ENCODE peak calls at places on chromosomes 4 and X, in ten cellular contexts. One of them, this sample, is unnamed.

GRCh38 chrX:128619490-128619889 is 567.3 kb upstream of the ACTRT1 start:
- DNase-seq in stimulated activated naive B cell treated with anti-CD40 and anti-IgM and Interleukin-4, amounts not matched to agents 10 μg/mL and 1 μg/mL and 100 μg/mL, for 72 hours: no peak
- DNase-seq in endothelial cell: no peak
- DNase-seq in COR-L47: no peak
- DNase-seq in body of pancreas: no peak
- DNase-seq in CD8-positive, alpha-beta T cell: no peak
- DNase-seq in nephron progenitor cell: no peak
- DNase-seq in tibial nerve: no peak
- DNase-seq in NCI-H2081: no peak
- DNase-seq in lung microvascular endothelial cell: no peak
- DNase-seq in this sample: no peak

GRCh38 chr4:99763635-99764101 is 53.0 kb upstream of the DAPP1 start:
- DNase-seq in stimulated activated naive B cell treated with anti-CD40 and anti-IgM and Interleukin-4, amounts not matched to agents 10 μg/mL and 1 μg/mL and 100 μg/mL, for 72 hours: no peak
- DNase-seq in endothelial cell: no peak
- DNase-seq in COR-L47: no peak
- DNase-seq in body of pancreas: peak
- DNase-seq in CD8-positive, alpha-beta T cell: no peak
- DNase-seq in nephron progenitor cell: no peak
- DNase-seq in tibial nerve: no peak
- DNase-seq in NCI-H2081: no peak
- DNase-seq in lung microvascular endothelial cell: peak
- DNase-seq in this sample: no peak

GRCh38 chrX:20829665-20830481 is 544.3 kb upstream of the CNKSR2 start:
- DNase-seq in stimulated activated naive B cell treated with anti-CD40 and anti-IgM and Interleukin-4, amounts not matched to agents 10 μg/mL and 1 μg/mL and 100 μg/mL, for 72 hours: no peak
- DNase-seq in endothelial cell: no peak
- DNase-seq in COR-L47: peak
- DNase-seq in body of pancreas: no peak
- DNase-seq in CD8-positive, alpha-beta T cell: no peak
- DNase-seq in nephron progenitor cell: no peak
- DNase-seq in tibial nerve: no peak
- DNase-seq in NCI-H2081: peak
- DNase-seq in lung microvascular endothelial cell: no peak
- DNase-seq in this sample: no peak

GRCh38 chr4:1325176-1325480 is 21.9 kb upstream of the UVSSA start:
- DNase-seq in stimulated activated naive B cell treated with anti-CD40 and anti-IgM and Interleukin-4, amounts not matched to agents 10 μg/mL and 1 μg/mL and 100 μg/mL, for 72 hours: no peak
- DNase-seq in endothelial cell: no peak
- DNase-seq in COR-L47: no peak
- DNase-seq in body of pancreas: no peak
- DNase-seq in CD8-positive, alpha-beta T cell: no peak
- DNase-seq in nephron progenitor cell: no peak
- DNase-seq in tibial nerve: no peak
- DNase-seq in NCI-H2081: no peak
- DNase-seq in lung microvascular endothelial cell: no peak
- DNase-seq in this sample: no peak

GRCh38 chrX:48522291-48522690 is 683 bp downstream of the EBP start:
- DNase-seq in stimulated activated naive B cell treated with anti-CD40 and anti-IgM and Interleukin-4, amounts not matched to agents 10 μg/mL and 1 μg/mL and 100 μg/mL, for 72 hours: no peak
- DNase-seq in endothelial cell: no peak
- DNase-seq in COR-L47: no peak
- DNase-seq in body of pancreas: peak
- DNase-seq in CD8-positive, alpha-beta T cell: no peak
- DNase-seq in nephron progenitor cell: no peak
- DNase-seq in tibial nerve: no peak
- DNase-seq in NCI-H2081: no peak
- DNase-seq in lung microvascular endothelial cell: no peak
- DNase-seq in this sample: no peak

GRCh38 chr4:7323872-7324650 is 110.7 kb downstream of the PSAPL1 start:
- DNase-seq in stimulated activated naive B cell treated with anti-CD40 and anti-IgM and Interleukin-4, amounts not matched to agents 10 μg/mL and 1 μg/mL and 100 μg/mL, for 72 hours: no peak
- DNase-seq in endothelial cell: no peak
- DNase-seq in COR-L47: peak
- DNase-seq in body of pancreas: no peak
- DNase-seq in CD8-positive, alpha-beta T cell: no peak
- DNase-seq in nephron progenitor cell: no peak
- DNase-seq in tibial nerve: no peak
- DNase-seq in NCI-H2081: peak
- DNase-seq in lung microvascular endothelial cell: no peak
- DNase-seq in this sample: no peak

GRCh38 chrX:70174754-70175153 is 2.5 kb upstream of the DGAT2L6 start:
- DNase-seq in stimulated activated naive B cell treated with anti-CD40 and anti-IgM and Interleukin-4, amounts not matched to agents 10 μg/mL and 1 μg/mL and 100 μg/mL, for 72 hours: no peak
- DNase-seq in endothelial cell: no peak
- DNase-seq in COR-L47: peak
- DNase-seq in body of pancreas: no peak
- DNase-seq in CD8-positive, alpha-beta T cell: no peak
- DNase-seq in nephron progenitor cell: no peak
- DNase-seq in tibial nerve: no peak
- DNase-seq in NCI-H2081: no peak
- DNase-seq in lung microvascular endothelial cell: no peak
- DNase-seq in this sample: no peak

GRCh38 chr4:20464381-20464780 is 212.7 kb downstream of the SLIT2 start:
- DNase-seq in stimulated activated naive B cell treated with anti-CD40 and anti-IgM and Interleukin-4, amounts not matched to agents 10 μg/mL and 1 μg/mL and 100 μg/mL, for 72 hours: no peak
- DNase-seq in endothelial cell: no peak
- DNase-seq in COR-L47: no peak
- DNase-seq in body of pancreas: no peak
- DNase-seq in CD8-positive, alpha-beta T cell: no peak
- DNase-seq in nephron progenitor cell: no peak
- DNase-seq in tibial nerve: no peak
- DNase-seq in NCI-H2081: no peak
- DNase-seq in lung microvascular endothelial cell: no peak
- DNase-seq in this sample: no peak

GRCh38 chr4:181952478-181952877 is 290.7 kb upstream of the TENM3 start:
- DNase-seq in stimulated activated naive B cell treated with anti-CD40 and anti-IgM and Interleukin-4, amounts not matched to agents 10 μg/mL and 1 μg/mL and 100 μg/mL, for 72 hours: no peak
- DNase-seq in endothelial cell: no peak
- DNase-seq in COR-L47: no peak
- DNase-seq in body of pancreas: peak
- DNase-seq in CD8-positive, alpha-beta T cell: no peak
- DNase-seq in nephron progenitor cell: no peak
- DNase-seq in tibial nerve: no peak
- DNase-seq in NCI-H2081: no peak
- DNase-seq in lung microvascular endothelial cell: no peak
- DNase-seq in this sample: no peak

GRCh38 chr4:15375707-15376106 is 52.1 kb upstream of the C1QTNF7 start:
- DNase-seq in stimulated activated naive B cell treated with anti-CD40 and anti-IgM and Interleukin-4, amounts not matched to agents 10 μg/mL and 1 μg/mL and 100 μg/mL, for 72 hours: no peak
- DNase-seq in endothelial cell: no peak
- DNase-seq in COR-L47: no peak
- DNase-seq in body of pancreas: no peak
- DNase-seq in CD8-positive, alpha-beta T cell: no peak
- DNase-seq in nephron progenitor cell: no peak
- DNase-seq in tibial nerve: no peak
- DNase-seq in NCI-H2081: no peak
- DNase-seq in lung microvascular endothelial cell: no peak
- DNase-seq in this sample: peak

GRCh38 chrX:115178473-115178872 is 10.7 kb upstream of the RBMXL3 start:
- DNase-seq in stimulated activated naive B cell treated with anti-CD40 and anti-IgM and Interleukin-4, amounts not matched to agents 10 μg/mL and 1 μg/mL and 100 μg/mL, for 72 hours: no peak
- DNase-seq in endothelial cell: no peak
- DNase-seq in COR-L47: no peak
- DNase-seq in body of pancreas: no peak
- DNase-seq in CD8-positive, alpha-beta T cell: no peak
- DNase-seq in nephron progenitor cell: no peak
- DNase-seq in tibial nerve: no peak
- DNase-seq in NCI-H2081: no peak
- DNase-seq in lung microvascular endothelial cell: no peak
- DNase-seq in this sample: no peak

GRCh38 chrX:104253567-104254441 is 929 bp downstream of the ESX1 start:
- DNase-seq in stimulated activated naive B cell treated with anti-CD40 and anti-IgM and Interleukin-4, amounts not matched to agents 10 μg/mL and 1 μg/mL and 100 μg/mL, for 72 hours: no peak
- DNase-seq in endothelial cell: peak
- DNase-seq in COR-L47: no peak
- DNase-seq in body of pancreas: no peak
- DNase-seq in CD8-positive, alpha-beta T cell: no peak
- DNase-seq in nephron progenitor cell: peak
- DNase-seq in tibial nerve: no peak
- DNase-seq in NCI-H2081: no peak
- DNase-seq in lung microvascular endothelial cell: peak
- DNase-seq in this sample: no peak

GRCh38 chr4:21512351-21512750 is 436.2 kb downstream of the KCNIP4 start:
- DNase-seq in stimulated activated naive B cell treated with anti-CD40 and anti-IgM and Interleukin-4, amounts not matched to agents 10 μg/mL and 1 μg/mL and 100 μg/mL, for 72 hours: no peak
- DNase-seq in endothelial cell: peak
- DNase-seq in COR-L47: peak
- DNase-seq in body of pancreas: no peak
- DNase-seq in CD8-positive, alpha-beta T cell: no peak
- DNase-seq in nephron progenitor cell: peak
- DNase-seq in tibial nerve: no peak
- DNase-seq in NCI-H2081: peak
- DNase-seq in lung microvascular endothelial cell: peak
- DNase-seq in this sample: no peak

GRCh38 chr4:155597933-155598451 is 68.7 kb upstream of the GUCY1A1 start:
- DNase-seq in stimulated activated naive B cell treated with anti-CD40 and anti-IgM and Interleukin-4, amounts not matched to agents 10 μg/mL and 1 μg/mL and 100 μg/mL, for 72 hours: no peak
- DNase-seq in endothelial cell: no peak
- DNase-seq in COR-L47: no peak
- DNase-seq in body of pancreas: no peak
- DNase-seq in CD8-positive, alpha-beta T cell: no peak
- DNase-seq in nephron progenitor cell: no peak
- DNase-seq in tibial nerve: no peak
- DNase-seq in NCI-H2081: no peak
- DNase-seq in lung microvascular endothelial cell: no peak
- DNase-seq in this sample: no peak

GRCh38 chr4:158722917-158723793 is at the start of gene PPID:
- DNase-seq in stimulated activated naive B cell treated with anti-CD40 and anti-IgM and Interleukin-4, amounts not matched to agents 10 μg/mL and 1 μg/mL and 100 μg/mL, for 72 hours: peak
- DNase-seq in endothelial cell: peak
- DNase-seq in COR-L47: peak
- DNase-seq in body of pancreas: peak
- DNase-seq in CD8-positive, alpha-beta T cell: peak
- DNase-seq in nephron progenitor cell: peak
- DNase-seq in tibial nerve: peak
- DNase-seq in NCI-H2081: peak
- DNase-seq in lung microvascular endothelial cell: peak
- DNase-seq in this sample: peak

GRCh38 chrX:107741318-107741813 is 34.2 kb downstream of the TSC22D3 start:
- DNase-seq in stimulated activated naive B cell treated with anti-CD40 and anti-IgM and Interleukin-4, amounts not matched to agents 10 μg/mL and 1 μg/mL and 100 μg/mL, for 72 hours: no peak
- DNase-seq in endothelial cell: no peak
- DNase-seq in COR-L47: no peak
- DNase-seq in body of pancreas: no peak
- DNase-seq in CD8-positive, alpha-beta T cell: no peak
- DNase-seq in nephron progenitor cell: no peak
- DNase-seq in tibial nerve: no peak
- DNase-seq in NCI-H2081: no peak
- DNase-seq in lung microvascular endothelial cell: peak
- DNase-seq in this sample: no peak

GRCh38 chrX:129613596-129613995 is 41.2 kb downstream of the APLN start:
- DNase-seq in stimulated activated naive B cell treated with anti-CD40 and anti-IgM and Interleukin-4, amounts not matched to agents 10 μg/mL and 1 μg/mL and 100 μg/mL, for 72 hours: no peak
- DNase-seq in endothelial cell: no peak
- DNase-seq in COR-L47: no peak
- DNase-seq in body of pancreas: no peak
- DNase-seq in CD8-positive, alpha-beta T cell: no peak
- DNase-seq in nephron progenitor cell: no peak
- DNase-seq in tibial nerve: no peak
- DNase-seq in NCI-H2081: no peak
- DNase-seq in lung microvascular endothelial cell: no peak
- DNase-seq in this sample: no peak

GRCh38 chr4:132956951-132957350 is 192.1 kb upstream of the PCDH10 start:
- DNase-seq in stimulated activated naive B cell treated with anti-CD40 and anti-IgM and Interleukin-4, amounts not matched to agents 10 μg/mL and 1 μg/mL and 100 μg/mL, for 72 hours: no peak
- DNase-seq in endothelial cell: no peak
- DNase-seq in COR-L47: no peak
- DNase-seq in body of pancreas: no peak
- DNase-seq in CD8-positive, alpha-beta T cell: no peak
- DNase-seq in nephron progenitor cell: no peak
- DNase-seq in tibial nerve: no peak
- DNase-seq in NCI-H2081: no peak
- DNase-seq in lung microvascular endothelial cell: no peak
- DNase-seq in this sample: no peak

GRCh38 chr4:1206299-1207156 is 34.1 kb upstream of the SPON2 start:
- DNase-seq in stimulated activated naive B cell treated with anti-CD40 and anti-IgM and Interleukin-4, amounts not matched to agents 10 μg/mL and 1 μg/mL and 100 μg/mL, for 72 hours: no peak
- DNase-seq in endothelial cell: no peak
- DNase-seq in COR-L47: no peak
- DNase-seq in body of pancreas: peak
- DNase-seq in CD8-positive, alpha-beta T cell: no peak
- DNase-seq in nephron progenitor cell: no peak
- DNase-seq in tibial nerve: peak
- DNase-seq in NCI-H2081: no peak
- DNase-seq in lung microvascular endothelial cell: no peak
- DNase-seq in this sample: no peak

GRCh38 chr4:140947507-140947906 is 185.8 kb downstream of the RNF150 start:
- DNase-seq in stimulated activated naive B cell treated with anti-CD40 and anti-IgM and Interleukin-4, amounts not matched to agents 10 μg/mL and 1 μg/mL and 100 μg/mL, for 72 hours: no peak
- DNase-seq in endothelial cell: no peak
- DNase-seq in COR-L47: no peak
- DNase-seq in body of pancreas: peak
- DNase-seq in CD8-positive, alpha-beta T cell: no peak
- DNase-seq in nephron progenitor cell: no peak
- DNase-seq in tibial nerve: no peak
- DNase-seq in NCI-H2081: no peak
- DNase-seq in lung microvascular endothelial cell: peak
- DNase-seq in this sample: no peak

GRCh38 chrX:118603981-118604380 is 108.4 kb downstream of the DOCK11 start:
- DNase-seq in stimulated activated naive B cell treated with anti-CD40 and anti-IgM and Interleukin-4, amounts not matched to agents 10 μg/mL and 1 μg/mL and 100 μg/mL, for 72 hours: peak
- DNase-seq in endothelial cell: peak
- DNase-seq in COR-L47: peak
- DNase-seq in body of pancreas: peak
- DNase-seq in CD8-positive, alpha-beta T cell: no peak
- DNase-seq in nephron progenitor cell: peak
- DNase-seq in tibial nerve: no peak
- DNase-seq in NCI-H2081: peak
- DNase-seq in lung microvascular endothelial cell: peak
- DNase-seq in this sample: peak

GRCh38 chr4:89640620-89641366 is 196.2 kb downstream of the SNCA start:
- DNase-seq in stimulated activated naive B cell treated with anti-CD40 and anti-IgM and Interleukin-4, amounts not matched to agents 10 μg/mL and 1 μg/mL and 100 μg/mL, for 72 hours: no peak
- DNase-seq in endothelial cell: peak
- DNase-seq in COR-L47: no peak
- DNase-seq in body of pancreas: peak
- DNase-seq in CD8-positive, alpha-beta T cell: no peak
- DNase-seq in nephron progenitor cell: peak
- DNase-seq in tibial nerve: no peak
- DNase-seq in NCI-H2081: no peak
- DNase-seq in lung microvascular endothelial cell: peak
- DNase-seq in this sample: no peak

GRCh38 chrX:20011608-20012007 is 20.7 kb upstream of the BCLAF3 start:
- DNase-seq in stimulated activated naive B cell treated with anti-CD40 and anti-IgM and Interleukin-4, amounts not matched to agents 10 μg/mL and 1 μg/mL and 100 μg/mL, for 72 hours: no peak
- DNase-seq in endothelial cell: no peak
- DNase-seq in COR-L47: no peak
- DNase-seq in body of pancreas: no peak
- DNase-seq in CD8-positive, alpha-beta T cell: no peak
- DNase-seq in nephron progenitor cell: no peak
- DNase-seq in tibial nerve: no peak
- DNase-seq in NCI-H2081: no peak
- DNase-seq in lung microvascular endothelial cell: no peak
- DNase-seq in this sample: no peak

GRCh38 chr4:152640058-152640921 is 39.5 kb downstream of the TMEM154 start:
- DNase-seq in stimulated activated naive B cell treated with anti-CD40 and anti-IgM and Interleukin-4, amounts not matched to agents 10 μg/mL and 1 μg/mL and 100 μg/mL, for 72 hours: no peak
- DNase-seq in endothelial cell: no peak
- DNase-seq in COR-L47: peak
- DNase-seq in body of pancreas: peak
- DNase-seq in CD8-positive, alpha-beta T cell: no peak
- DNase-seq in nephron progenitor cell: no peak
- DNase-seq in tibial nerve: no peak
- DNase-seq in NCI-H2081: peak
- DNase-seq in lung microvascular endothelial cell: peak
- DNase-seq in this sample: no peak

GRCh38 chr4:7397206-7398103 is 37.3 kb downstream of the PSAPL1 start:
- DNase-seq in stimulated activated naive B cell treated with anti-CD40 and anti-IgM and Interleukin-4, amounts not matched to agents 10 μg/mL and 1 μg/mL and 100 μg/mL, for 72 hours: no peak
- DNase-seq in endothelial cell: no peak
- DNase-seq in COR-L47: no peak
- DNase-seq in body of pancreas: no peak
- DNase-seq in CD8-positive, alpha-beta T cell: no peak
- DNase-seq in nephron progenitor cell: no peak
- DNase-seq in tibial nerve: no peak
- DNase-seq in NCI-H2081: no peak
- DNase-seq in lung microvascular endothelial cell: no peak
- DNase-seq in this sample: no peak

GRCh38 chrX:48458711-48459110 is 11.3 kb downstream of the SLC38A5 start:
- DNase-seq in stimulated activated naive B cell treated with anti-CD40 and anti-IgM and Interleukin-4, amounts not matched to agents 10 μg/mL and 1 μg/mL and 100 μg/mL, for 72 hours: no peak
- DNase-seq in endothelial cell: no peak
- DNase-seq in COR-L47: no peak
- DNase-seq in body of pancreas: peak
- DNase-seq in CD8-positive, alpha-beta T cell: no peak
- DNase-seq in nephron progenitor cell: no peak
- DNase-seq in tibial nerve: no peak
- DNase-seq in NCI-H2081: no peak
- DNase-seq in lung microvascular endothelial cell: no peak
- DNase-seq in this sample: no peak

GRCh38 chrX:74453178-74453577 is 31.9 kb downstream of the SLC16A2 start:
- DNase-seq in stimulated activated naive B cell treated with anti-CD40 and anti-IgM and Interleukin-4, amounts not matched to agents 10 μg/mL and 1 μg/mL and 100 μg/mL, for 72 hours: no peak
- DNase-seq in endothelial cell: no peak
- DNase-seq in COR-L47: no peak
- DNase-seq in body of pancreas: no peak
- DNase-seq in CD8-positive, alpha-beta T cell: no peak
- DNase-seq in nephron progenitor cell: no peak
- DNase-seq in tibial nerve: no peak
- DNase-seq in NCI-H2081: no peak
- DNase-seq in lung microvascular endothelial cell: no peak
- DNase-seq in this sample: no peak

GRCh38 chrX:51571821-51572220 is 46.9 kb downstream of the CENPVL3 start:
- DNase-seq in stimulated activated naive B cell treated with anti-CD40 and anti-IgM and Interleukin-4, amounts not matched to agents 10 μg/mL and 1 μg/mL and 100 μg/mL, for 72 hours: no peak
- DNase-seq in endothelial cell: no peak
- DNase-seq in COR-L47: no peak
- DNase-seq in body of pancreas: no peak
- DNase-seq in CD8-positive, alpha-beta T cell: no peak
- DNase-seq in nephron progenitor cell: no peak
- DNase-seq in tibial nerve: no peak
- DNase-seq in NCI-H2081: no peak
- DNase-seq in lung microvascular endothelial cell: no peak
- DNase-seq in this sample: no peak